ENCODE peak calls at places on chromosome 15, in six cellular contexts. T is AG04450, E is transverse colon, U is fibroblast of the aortic adventitia, R is neural progenitor cell, F is hepatocyte. I is an unnamed sample.

GRCh38 chr15:99413955-99414754 is 151.6 kb upstream of the MEF2A start:
- DNase-seq in T (no peak), E (no peak), R (no peak), U (no peak), F (no peak), I (no peak)

GRCh38 chr15:43204016-43204901 is 16.6 kb downstream of the EPB42 start:
- DNase-seq in E (no peak), R (peak; percentile 71), U (peak; percentile 68), T (peak; percentile 37), F (peak; percentile 72), I (no peak)

GRCh38 chr15:80536231-80536630 is 132.0 kb downstream of the ARNT2 start:
- DNase-seq in T (no peak), E (no peak), U (no peak), R (no peak), F (no peak), I (peak; percentile 48)

GRCh38 chr15:83904107-83904720 is 250.3 kb downstream of the ADAMTSL3 start:
- DNase-seq in F (peak; percentile 16), E (peak; percentile 15), R (no peak), T (peak; percentile 71), U (peak; percentile 48), I (no peak)

GRCh38 chr15:50181983-50182232 is at the start of gene SLC27A2:
- DNase-seq in E (peak; percentile 70), T (no peak), R (peak; percentile 76), U (peak; percentile 2), F (peak; percentile 80), I (no peak)

GRCh38 chr15:59492389-59493377 is 54.7 kb downstream of the FAM81A start:
- DNase-seq in E (peak; percentile 64), U (peak; percentile 82), F (peak; percentile 81), T (peak; percentile 21), R (peak; percentile 88), I (no peak)

GRCh38 chr15:39856357-39856756 is 63.7 kb downstream of the GPR176 start:
- DNase-seq in U (no peak), F (no peak), E (no peak), T (no peak), R (no peak), I (no peak)

GRCh38 chr15:62994439-62994838 is 48.1 kb upstream of the TPM1 start:
- DNase-seq in R (no peak), E (no peak), U (no peak), T (no peak), F (no peak), I (no peak)

GRCh38 chr15:67097893-67098740 is 32.7 kb downstream of the SMAD3 start:
- DNase-seq in F (no peak), R (no peak), T (no peak), U (peak; percentile 95), E (peak; percentile 48), I (no peak)

GRCh38 chr15:25727867-25728600 is 135.1 kb downstream of the ATP10A start:
- DNase-seq in E (no peak), T (no peak), F (no peak), R (no peak), U (no peak), I (no peak)

GRCh38 chr15:39788800-39789565 is 6.3 kb upstream of the FSIP1 start:
- DNase-seq in T (peak; percentile 43), R (no peak), E (no peak), U (peak; percentile 37), F (no peak), I (no peak)

GRCh38 chr15:95208988-95209387 is 977.6 kb downstream of the MCTP2 start:
- DNase-seq in F (no peak), E (no peak), R (no peak), U (no peak), T (no peak), I (no peak)

GRCh38 chr15:59396660-59397059 is 24.0 kb upstream of the MYO1E start:
- DNase-seq in R (no peak), E (no peak), U (no peak), T (no peak), F (no peak), I (no peak)

GRCh38 chr15:82538961-82539689 is 1.1 kb downstream of the RPS17 start:
- DNase-seq in U (peak; percentile 34), E (no peak), F (no peak), R (no peak), T (no peak), I (no peak)

GRCh38 chr15:57516327-57517026 is 75.2 kb upstream of the MYZAP start:
- DNase-seq in F (no peak), R (no peak), T (no peak), E (no peak), U (no peak), I (no peak)

GRCh38 chr15:40367038-40367672 is 9.1 kb downstream of the DISP2 start:
- DNase-seq in F (no peak), T (no peak), R (no peak), E (peak; percentile 43), U (no peak), I (peak; percentile 86)

GRCh38 chr15:86876387-86876786 is 796.7 kb downstream of the AGBL1 start:
- DNase-seq in U (no peak), T (no peak), E (no peak), F (no peak), R (no peak), I (no peak)

GRCh38 chr15:67043939-67044771 is 21.2 kb upstream of the SMAD3 start:
- DNase-seq in T (no peak), F (no peak), R (peak; percentile 66), E (no peak), U (peak; percentile 94), I (no peak)

GRCh38 chr15:99442268-99442897 is 123.4 kb upstream of the MEF2A start:
- DNase-seq in T (peak; percentile 67), F (peak; percentile 80), R (no peak), E (peak; percentile 56), U (peak; percentile 97), I (no peak)

DNA sequence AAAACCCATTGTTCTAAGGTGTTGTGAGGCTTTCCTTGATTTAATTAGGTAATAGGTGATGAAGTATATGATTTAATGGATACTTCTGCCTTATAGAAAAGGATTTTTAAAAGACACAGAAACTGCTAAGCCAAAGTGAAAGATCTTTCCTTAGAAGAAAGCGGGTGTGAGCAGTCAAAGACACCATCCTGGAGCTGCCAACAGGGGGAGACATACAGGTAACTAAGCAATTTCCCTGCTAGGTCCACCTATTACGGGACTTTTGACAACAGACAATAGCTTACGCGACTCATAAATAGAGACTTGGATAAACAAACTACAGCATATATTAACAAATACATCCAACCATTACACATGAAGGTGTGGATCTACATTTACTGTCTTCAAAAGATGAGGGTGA is 669.5 kb downstream of the SQOR start:
- DNase-seq in E (no peak), T (no peak), R (peak; percentile 50), F (peak; percentile 15), U (no peak), I (peak; percentile 25)
- TF ChIP-seq CTCF in E (no peak), T (peak; percentile 38), R (peak; percentile 63), F (peak; percentile 36), U (peak; percentile 14), I (peak; percentile 85)

GRCh38 chr15:64035525-64035924 is 10.8 kb downstream of the DAPK2 start:
- DNase-seq in E (no peak), F (no peak), U (no peak), R (no peak), T (no peak), I (no peak)

GRCh38 chr15:64029633-64030032 is 16.7 kb downstream of the DAPK2 start:
- DNase-seq in F (no peak), R (no peak), T (no peak), U (no peak), E (no peak), I (no peak)

GRCh38 chr15:64034519-64034918 is 11.8 kb downstream of the DAPK2 start:
- DNase-seq in R (no peak), T (no peak), E (no peak), U (no peak), F (no peak), I (no peak)

GRCh38 chr15:64030123-64030522 is 16.2 kb downstream of the DAPK2 start:
- DNase-seq in U (no peak), F (no peak), R (no peak), T (no peak), E (no peak), I (no peak)

DNA sequence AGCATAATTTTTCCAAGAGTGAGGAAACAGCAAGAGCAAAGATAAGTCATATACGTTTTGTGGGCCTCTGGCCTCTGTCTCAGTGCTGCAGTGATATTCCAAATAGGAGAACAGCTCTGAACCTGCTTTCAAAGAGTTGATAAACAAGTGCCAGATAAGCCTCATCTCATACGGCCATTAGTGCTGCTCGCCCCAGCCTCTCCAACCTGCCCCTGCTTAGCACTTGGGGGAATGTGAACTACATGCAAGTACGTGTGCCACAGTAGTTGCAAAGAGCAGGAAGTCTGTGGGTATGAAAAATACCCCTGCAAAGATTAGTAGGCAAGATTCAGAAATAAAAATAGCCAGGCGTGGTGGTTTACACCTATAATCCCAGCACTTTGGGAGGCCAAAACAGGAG is 14.0 kb downstream of the DAPK2 start:
- DNase-seq in R (no peak), E (no peak), T (no peak), U (no peak), F (no peak), I (no peak)
- H3K4me3 ChIP-seq in R (no peak overlapping the region), E (no peak overlapping the region), T (no peak overlapping the region), U (no peak overlapping the region), F (no peak overlapping the region), I (no peak overlapping the region)

DNA sequence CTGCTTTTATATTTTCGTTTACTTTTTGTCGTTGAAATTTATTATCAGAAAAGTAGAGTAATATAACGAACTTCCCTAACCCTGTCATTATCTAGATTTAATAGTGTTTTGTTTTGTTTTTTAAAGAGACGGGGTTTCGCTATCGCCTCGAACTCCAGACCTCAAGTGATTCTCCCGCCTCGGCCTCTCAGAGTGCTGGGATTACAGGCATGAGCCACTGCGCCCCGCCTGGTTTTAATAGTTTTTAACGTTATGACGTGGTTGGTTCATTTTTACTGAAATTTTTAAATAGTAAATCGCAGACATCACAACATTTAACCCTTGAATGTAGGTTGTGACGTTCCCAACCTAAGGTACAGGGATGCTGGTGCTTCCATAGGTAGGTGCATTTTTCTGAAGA is 1.0 kb downstream of the NGRN start:
- DNase-seq in U (peak; percentile 40), R (no peak), F (no peak), E (peak; percentile 34), T (no peak), I (no peak)
- TF ChIP-seq CTCF in U (no peak), R (no peak), F (no peak), E (no peak), T (no peak), I (no peak)

GRCh38 chr15:55914446-55914845 is 79.0 kb downstream of the NEDD4 start:
- DNase-seq in U (peak; percentile 42), F (no peak), R (no peak), E (no peak), T (no peak), I (no peak)

GRCh38 chr15:55909036-55909811 is 84.2 kb downstream of the NEDD4 start:
- DNase-seq in T (no peak), E (no peak), U (peak; percentile 33), F (no peak), R (no peak), I (no peak)

GRCh38 chr15:55915221-55915620 is 78.2 kb downstream of the NEDD4 start:
- DNase-seq in T (no peak), F (no peak), U (peak; percentile 22), R (no peak), E (no peak), I (no peak)

GRCh38 chr15:55915876-55916567 is 77.4 kb downstream of the NEDD4 start:
- DNase-seq in R (no peak), U (peak; percentile 66), T (no peak), F (no peak), E (no peak), I (no peak)

DNA sequence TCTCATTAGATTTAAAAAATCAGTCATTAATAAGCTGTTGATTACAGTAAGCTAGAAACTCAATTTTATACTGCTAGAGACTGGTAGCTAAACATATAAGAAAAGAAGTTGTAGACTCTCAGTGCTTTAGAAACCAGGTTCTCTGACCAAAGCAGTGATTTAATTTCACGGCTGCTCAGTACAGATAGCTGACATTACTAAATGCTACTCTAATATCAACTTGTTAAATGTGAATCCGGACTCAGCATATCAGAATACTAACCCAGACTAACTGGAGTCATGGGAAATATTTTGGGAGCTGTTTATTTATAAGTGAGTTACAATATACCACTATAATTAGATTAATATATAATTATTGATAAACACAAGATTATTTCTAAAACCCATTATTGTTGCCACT is 80.4 kb downstream of the NEDD4 start:
- DNase-seq in F (no peak), R (no peak), E (no peak), T (no peak), U (no peak), I (no peak)
- H3K4me3 ChIP-seq in F (no peak overlapping the region), R (no peak overlapping the region), E (no peak overlapping the region), T (peak overlapping the region; percentile 61), U (peak overlapping the region; percentile 7), I (no peak overlapping the region)

I was measured in LNCaP clone FGC.